ENCODE peak calls at places on chromosomes 13 and 19, in five cellular contexts. P is kidney, J is pancreas, C is tibial nerve, H is Caco-2. I is an unnamed sample.
A peak's percentile ranks its signal among the peaks of the same experiment; 100 is the strongest.

GRCh38 chr19:7202888-7203287 is 91.3 kb downstream of the INSR start:
- DNase-seq in P (no peak), J (no peak), C (no peak), H (no peak), I (no peak)

GRCh38 chr13:30847697-30848307 is 58.3 kb upstream of the MEDAG start:
- DNase-seq in P (no peak), J (no peak), C (no peak), H (no peak), I (peak; percentile 87)

GRCh38 chr19:1650627-1651009 is 1.8 kb downstream of the TCF3 start:
- DNase-seq in P (no peak), J (no peak), C (no peak), H (peak; percentile 30), I (no peak)

GRCh38 chr13:114286808-114287207 is 5.4 kb downstream of the UPF3A start:
- DNase-seq in P (no peak), J (no peak), C (no peak), H (no peak), I (no peak)

GRCh38 chr13:50629497-50629896 is 214.0 kb downstream of the DLEU7 start:
- DNase-seq in P (no peak), J (no peak), C (no peak), H (no peak), I (no peak)

GRCh38 chr19:32373614-32374295 is 28.3 kb downstream of the ZNF507 start:
- DNase-seq in P (no peak), J (no peak), C (no peak), H (peak; percentile 93), I (peak; percentile 93)

GRCh38 chr19:14300281-14300680 is 81.0 kb upstream of the ADGRE5 start:
- DNase-seq in P (no peak), J (no peak), C (no peak), H (peak; percentile 41), I (no peak)

GRCh38 chr13:81929988-81930387 is 1589.1 kb upstream of the SPRY2 start:
- DNase-seq in P (no peak), J (no peak), C (no peak), H (no peak), I (no peak)

GRCh38 chr19:5288347-5288739 is 52.3 kb downstream of the PTPRS start:
- DNase-seq in P (no peak), J (peak; percentile 69), C (no peak), H (no peak), I (no peak)

GRCh38 chr13:50244355-50244912 is 229.2 kb downstream of the KCNRG start:
- DNase-seq in P (no peak), J (no peak), C (no peak), H (no peak), I (no peak)

GRCh38 chr13:41995946-41996345 is 35.0 kb upstream of the VWA8 start:
- DNase-seq in P (no peak), J (no peak), C (no peak), H (no peak), I (no peak)

GRCh38 chr13:44853641-44854040 is 135.6 kb downstream of the NUFIP1 start:
- DNase-seq in P (no peak), J (no peak), C (no peak), H (peak; percentile 83), I (no peak)

GRCh38 chr13:22173605-22174004 is 502.7 kb downstream of the FGF9 start:
- DNase-seq in P (no peak), J (no peak), C (no peak), H (no peak), I (no peak)

GRCh38 chr13:29543230-29544215 is 52.0 kb downstream of the SLC7A1 start:
- DNase-seq in P (no peak), J (no peak), C (no peak), H (no peak), I (no peak)

GRCh38 chr13:114102521-114103288 is 29.7 kb downstream of the RASA3 start:
- DNase-seq in P (peak; percentile 59), J (peak; percentile 53), C (peak; percentile 11), H (peak; percentile 22), I (no peak)

GRCh38 chr13:27599845-27600553 is 20.3 kb downstream of the LNX2 start:
- DNase-seq in P (no peak), J (no peak), C (no peak), H (no peak), I (no peak)

GRCh38 chr19:51710163-51710562 is 13.6 kb downstream of the HAS1 start:
- DNase-seq in P (no peak), J (no peak), C (no peak), H (no peak), I (no peak)

GRCh38 chr13:30736921-30737320 is 1.6 kb downstream of the ALOX5AP start:
- DNase-seq in P (no peak), J (no peak), C (no peak), H (no peak), I (no peak)

GRCh38 chr19:30249911-30250310 is 122.3 kb upstream of the ZNF536 start:
- DNase-seq in P (no peak), J (no peak), C (no peak), H (no peak), I (no peak)

GRCh38 chr13:44244288-44244687 is 129.3 kb upstream of the SERP2 start:
- DNase-seq in P (no peak), J (no peak), C (no peak), H (no peak), I (no peak)

GRCh38 chr19:41445575-41445974 is 2.6 kb downstream of the ERICH4 start:
- DNase-seq in P (no peak), J (peak; percentile 20), C (no peak), H (peak; percentile 13), I (no peak)

GRCh38 chr13:36981156-36981743 is 17.9 kb downstream of the ALG5 start:
- DNase-seq in P (no peak), J (no peak), C (no peak), H (no peak), I (peak; percentile 24)

GRCh38 chr19:42303876-42304275 is 1.5 kb upstream of the PAFAH1B3 start:
- DNase-seq in P (no peak), J (no peak), C (no peak), H (no peak), I (no peak)

GRCh38 chr13:77521194-77521593 is 14.3 kb upstream of the SCEL start:
- DNase-seq in P (no peak), J (no peak), C (no peak), H (no peak), I (no peak)

GRCh38 chr19:7852851-7853759 is 21.1 kb downstream of the PRR36 start:
- DNase-seq in P (peak; percentile 94), J (peak; percentile 96), C (no peak), H (peak; percentile 93), I (no peak)

GRCh38 chr13:26473571-26474230 is 83.8 kb upstream of the WASF3 start:
- DNase-seq in P (no peak), J (no peak), C (no peak), H (no peak), I (no peak)

GRCh38 chr19:54009440-54009839 is 18.0 kb downstream of the CACNG6 start:
- DNase-seq in P (no peak), J (no peak), C (no peak), H (no peak), I (no peak)

GRCh38 chr13:44249439-44249838 is 124.2 kb upstream of the SERP2 start:
- DNase-seq in P (no peak), J (no peak), C (peak; percentile 46), H (peak; percentile 41), I (no peak)

GRCh38 chr13:112674412-112675383 is 15.1 kb upstream of the ATP11A start:
- DNase-seq in P (no peak), J (no peak), C (no peak), H (no peak), I (no peak)

GRCh38 chr13:40563350-40564125 is 102.9 kb downstream of the FOXO1 start:
- DNase-seq in P (no peak), J (no peak), C (no peak), H (no peak), I (no peak)

GRCh38 chr13:46662690-46663089 is 109.7 kb downstream of the LRCH1 start:
- DNase-seq in P (no peak), J (no peak), C (no peak), H (no peak), I (no peak)
- TF ChIP-seq CTCF in P (no peak), J (no peak), C (no peak), H (no peak), I (no peak)

GRCh38 chr19:583968-584239 is 5.8 kb upstream of the HCN2 start:
- DNase-seq in P (no peak), J (no peak), C (no peak), H (no peak), I (no peak)

GRCh38 chr19:581399-582111 is 8.1 kb upstream of the HCN2 start:
- DNase-seq in P (peak; percentile 79), J (no peak), C (no peak), H (no peak), I (no peak)

GRCh38 chr19:584240-585001 is 5.3 kb upstream of the HCN2 start:
- DNase-seq in P (peak; percentile 75), J (peak; percentile 80), C (no peak), H (no peak), I (no peak)

GRCh38 chr19:583198-583967 is 6.3 kb upstream of the HCN2 start:
- DNase-seq in P (no peak), J (no peak), C (no peak), H (no peak), I (no peak)

DNA sequence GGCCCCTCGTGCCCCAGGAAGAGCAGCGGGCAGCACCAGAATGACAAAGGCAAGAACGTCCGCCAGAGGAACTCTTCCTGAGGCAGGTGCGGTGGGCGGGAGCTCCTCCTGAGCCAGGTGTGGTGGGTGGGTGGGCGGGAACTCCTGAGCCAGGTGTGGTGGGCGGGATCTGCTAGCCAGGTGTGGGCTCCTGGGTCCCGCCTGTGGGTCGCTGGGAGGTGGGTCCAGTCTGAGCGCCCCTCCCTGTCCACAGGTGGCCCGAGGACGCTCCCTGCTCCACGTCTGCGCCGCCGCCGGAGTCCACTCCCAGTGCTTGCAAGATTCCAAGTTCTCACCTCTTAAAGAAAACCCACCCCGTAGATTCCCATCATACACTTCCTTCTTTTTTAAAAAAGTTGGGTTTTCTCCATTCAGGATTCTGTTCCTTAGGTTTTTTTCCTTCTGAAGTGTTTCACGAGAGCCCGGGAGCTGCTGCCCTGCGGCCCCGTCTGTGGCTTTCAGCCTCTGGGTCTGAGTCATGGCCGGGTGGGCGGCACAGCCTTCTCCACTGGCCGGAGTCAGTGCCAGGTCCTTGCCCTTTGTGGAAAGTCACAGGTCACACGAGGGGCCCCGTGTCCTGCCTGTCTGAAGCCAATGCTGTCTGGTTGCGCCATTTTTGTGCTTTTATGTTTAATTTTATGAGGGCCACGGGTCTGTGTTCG is 7.0 kb upstream of the HCN2 start:
- DNase-seq in P (peak; percentile 69), J (no peak), C (no peak), H (no peak), I (no peak)
- TF ChIP-seq CTCF in P (no peak), J (no peak), C (no peak), H (no peak), I (no peak)

GRCh38 chr19:10226376-10227214 is 4.5 kb downstream of the S1PR2 start:
- DNase-seq in P (peak; percentile 90), J (no peak), C (peak; percentile 72), H (no peak), I (peak; percentile 91)

GRCh38 chr19:10228393-10228792 is 2.7 kb downstream of the S1PR2 start:
- DNase-seq in P (no peak), J (no peak), C (no peak), H (no peak), I (no peak)

GRCh38 chr19:10228925-10229324 is 2.2 kb downstream of the S1PR2 start:
- DNase-seq in P (no peak), J (no peak), C (no peak), H (peak; percentile 61), I (no peak)

GRCh38 chr19:10226021-10226375 is 5.1 kb downstream of the S1PR2 start:
- DNase-seq in P (no peak), J (no peak), C (no peak), H (no peak), I (no peak)

GRCh38 chr19:10227215-10227971 is 3.7 kb downstream of the S1PR2 start:
- DNase-seq in P (peak; percentile 79), J (no peak), C (peak; percentile 51), H (no peak), I (no peak)
- TF ChIP-seq CTCF in P (no peak), J (no peak), C (peak; percentile 40), H (no peak), I (peak; percentile 8)

GRCh38 chr19:50322234-50322633 is 6.9 kb downstream of the KCNC3 start:
- DNase-seq in P (no peak), J (no peak), C (no peak), H (no peak), I (no peak)
- TF ChIP-seq CTCF in P (no peak), J (no peak), C (no peak), H (no peak), I (no peak)